ENCODE peak calls at places on chromosomes 13 and 19, in nine cellular contexts. O is nucleus accumbens; T is left lung; G is AG04450; F is stimulated activated CD4-positive, alpha-beta T cell treated with anti-CD3 and anti-CD28 coated beads, Interleukin-1b, Interleukin-23, amount 100 ng/mL, for 48 hours; C is activated naive CD4-positive, alpha-beta T cell; B is SHP77; S is NCI-H1417; U is BE2C. V is an unnamed sample.

GRCh38 chr19:47507031-47507430 is 7.8 kb downstream of the NAPA start:
- DNase-seq in O (peak), T (peak), G (no peak), F (no peak), C (no peak), B (no peak), S (no peak), U (no peak), V (no peak)

GRCh38 chr13:58712191-58712590 is 1080.6 kb downstream of the PCDH17 start:
- DNase-seq in O (no peak), T (peak), G (no peak), F (no peak), C (no peak), B (no peak), S (peak), U (no peak), V (no peak)

GRCh38 chr13:48403929-48404328 is 9.0 kb downstream of the LPAR6 start:
- DNase-seq in O (no peak), T (no peak), G (no peak), F (no peak), C (no peak), B (no peak), S (no peak), U (no peak), V (no peak)

GRCh38 chr19:7654401-7654800 is 14.4 kb upstream of the RETN start:
- DNase-seq in O (no peak), T (no peak), G (no peak), F (no peak), C (no peak), B (no peak), S (no peak), U (no peak), V (no peak)

GRCh38 chr19:15418112-15418587 is 638 bp downstream of the AKAP8L start:
- DNase-seq in O (peak), T (no peak), G (no peak), F (no peak), C (no peak), B (no peak), S (no peak), U (peak), V (peak)

GRCh38 chr19:11506101-11506555 is 489 bp upstream of the ZNF653 start:
- DNase-seq in O (peak), T (no peak), G (no peak), F (no peak), C (no peak), B (peak), S (no peak), U (no peak), V (no peak)

GRCh38 chr19:45404557-45405434 is at the start of gene PPP1R13L:
- DNase-seq in O (peak), T (peak), G (no peak), F (peak), C (peak), B (peak), S (peak), U (peak), V (peak)

GRCh38 chr19:55041627-55042343 is 3.7 kb upstream of the GP6 start:
- DNase-seq in O (no peak), T (no peak), G (no peak), F (peak), C (peak), B (no peak), S (no peak), U (no peak), V (no peak)

GRCh38 chr19:47305309-47305751 is 4.3 kb upstream of the C5AR1 start:
- DNase-seq in O (peak), T (peak), G (peak), F (peak), C (peak), B (peak), S (peak), U (peak), V (peak)

GRCh38 chr13:22176968-22177545 is 506.2 kb downstream of the FGF9 start:
- DNase-seq in O (no peak), T (no peak), G (peak), F (no peak), C (no peak), B (no peak), S (peak), U (no peak), V (no peak)

GRCh38 chr13:114140131-114140908 is 7.9 kb upstream of the RASA3 start:
- DNase-seq in O (no peak), T (peak), G (no peak), F (no peak), C (peak), B (peak), S (no peak), U (no peak), V (no peak)

GRCh38 chr19:3094638-3095374 is 644 bp downstream of the GNA11 start:
- DNase-seq in O (no peak), T (peak), G (no peak), F (peak), C (no peak), B (no peak), S (no peak), U (no peak), V (no peak)

GRCh38 chr13:112333756-112334543 is 42.2 kb upstream of the SPACA7 start:
- DNase-seq in O (no peak), T (no peak), G (no peak), F (no peak), C (no peak), B (no peak), S (no peak), U (no peak), V (no peak)

GRCh38 chr19:33374406-33374703 is 846 bp downstream of the CEBPG start:
- DNase-seq in O (no peak), T (peak), G (no peak), F (no peak), C (no peak), B (peak), S (peak), U (peak), V (peak)

GRCh38 chr19:8306235-8307054 is 1.7 kb downstream of the CD320 start:
- DNase-seq in O (no peak), T (peak), G (no peak), F (no peak), C (no peak), B (no peak), S (no peak), U (peak), V (no peak)